ENCODE peak calls at places on chromosome 10, in nine cellular contexts. X, Y, W, V, E, L, M, D and J are unnamed samples.

GRCh38 chr10:132249232-132249724 is 58.5 kb downstream of the STK32C start:
- DNase-seq in W (no peak), D (no peak), M (no peak), E (no peak), Y (no peak), V (no peak), L (no peak), X (no peak), J (no peak)

GRCh38 chr10:42970451-42971250 is 106.2 kb upstream of the RET start:
- DNase-seq in E (no peak), M (no peak), X (no peak), Y (no peak), W (no peak), L (no peak), V (no peak), D (no peak), J (no peak)

GRCh38 chr10:565676-566075 is 123.8 kb downstream of the DIP2C start:
- DNase-seq in D (no peak), L (no peak), Y (no peak), M (no peak), V (no peak), E (no peak), X (no peak), W (no peak), J (no peak)

GRCh38 chr10:98748298-98748697 is 301.6 kb upstream of the HPS1 start:
- DNase-seq in X (no peak), E (peak; percentile 7), Y (no peak), W (no peak), D (no peak), M (peak; percentile 64), V (peak; percentile 74), L (no peak), J (peak; percentile 0)

GRCh38 chr10:15704581-15704968 is 15.1 kb downstream of the ITGA8 start:
- DNase-seq in V (no peak), W (no peak), Y (no peak), L (no peak), E (peak; percentile 29), D (no peak), X (no peak), M (no peak), J (no peak)

GRCh38 chr10:86450806-86451603 is 70.6 kb downstream of the WAPL start:
- DNase-seq in L (no peak), V (no peak), W (no peak), X (no peak), D (no peak), E (no peak), Y (no peak), M (no peak), J (no peak)

GRCh38 chr10:45308707-45309106 is 6.7 kb downstream of the OR13A1 start:
- DNase-seq in X (no peak), Y (no peak), L (no peak), E (no peak), M (peak; percentile 55), W (no peak), V (peak; percentile 68), D (no peak), J (no peak)

GRCh38 chr10:49734676-49735075 is 27.4 kb downstream of the OGDHL start:
- DNase-seq in L (no peak), D (no peak), V (no peak), W (no peak), X (no peak), Y (no peak), M (no peak), E (no peak), J (no peak)

GRCh38 chr10:119250641-119251314 is 43.4 kb downstream of the GRK5 start:
- DNase-seq in X (no peak), W (no peak), D (no peak), V (peak; percentile 56), M (no peak), E (peak; percentile 94), L (peak; percentile 83), Y (no peak), J (peak; percentile 52)

GRCh38 chr10:5606321-5606720 is 60.1 kb downstream of the ASB13 start:
- DNase-seq in V (no peak), W (no peak), M (no peak), E (no peak), X (no peak), Y (no peak), L (no peak), D (no peak), J (no peak)

GRCh38 chr10:10792681-10793080 is 225.0 kb upstream of the CELF2 start:
- DNase-seq in W (no peak), Y (no peak), X (no peak), M (peak; percentile 84), E (peak; percentile 86), L (no peak), D (no peak), V (no peak), J (peak; percentile 55)